ENCODE peak calls at places on chromosomes 7 and 10, in four cellular contexts. Y, R, P and G are unnamed samples.

GRCh38 chr7:101963693-101964092 is 146.3 kb downstream of the CUX1 start:
- DNase-seq in Y (no peak), R (no peak), P (no peak), G (no peak)

GRCh38 chr10:22374489-22375126 is 29.3 kb downstream of the SPAG6 start:
- DNase-seq in Y (no peak), R (no peak), P (no peak), G (no peak)

GRCh38 chr7:81211617-81212016 is 292.8 kb upstream of the SEMA3C start:
- DNase-seq in P (no peak), Y (no peak), R (no peak), G (peak; percentile 87)

GRCh38 chr7:116950889-116951351 is 2.4 kb upstream of the ST7 start:
- DNase-seq in R (no peak), P (no peak), Y (no peak), G (no peak)

GRCh38 chr7:142785841-142786250 is 15.1 kb downstream of the PRSS2 start:
- DNase-seq in R (no peak), Y (no peak), P (no peak), G (no peak)

GRCh38 chr10:124060148-124060720 is 33.2 kb downstream of the CHST15 start:
- DNase-seq in R (no peak), P (no peak), Y (no peak), G (no peak)

GRCh38 chr7:12984117-12984516 is 296.7 kb downstream of the ARL4A start:
- DNase-seq in P (no peak), R (no peak), Y (no peak), G (no peak)

GRCh38 chr10:17660921-17661320 is 17.0 kb downstream of the STAM start:
- DNase-seq in P (no peak), Y (no peak), R (no peak), G (no peak)

GRCh38 chr7:88243345-88243909 is 23.6 kb upstream of the SRI start:
- DNase-seq in Y (peak; percentile 64), R (peak; percentile 15), P (peak; percentile 7), G (peak; percentile 51)

GRCh38 chr10:63627881-63628296 is 106.7 kb downstream of the REEP3 start:
- DNase-seq in R (no peak), Y (no peak), P (no peak), G (no peak)

GRCh38 chr7:24540956-24541355 is 32.3 kb upstream of the PALS2 start:
- DNase-seq in P (no peak), R (no peak), Y (no peak), G (no peak)

GRCh38 chr10:101694056-101694673 is 805 bp downstream of the FBXW4 start:
- DNase-seq in R (peak; percentile 69), P (no peak), Y (peak; percentile 81), G (peak; percentile 61)

GRCh38 chr7:135690566-135690965 is 28.3 kb downstream of the STMP1 start:
- DNase-seq in R (no peak), P (no peak), Y (no peak), G (peak; percentile 25)

GRCh38 chr10:69160809-69161225 is 19.2 kb upstream of the SUPV3L1 start:
- DNase-seq in P (no peak), Y (no peak), R (no peak), G (no peak)

GRCh38 chr10:28878236-28878970 is 201.1 kb downstream of the BAMBI start:
- DNase-seq in P (no peak), R (no peak), Y (no peak), G (peak; percentile 32)

GRCh38 chr10:18793951-18794350 is 134.7 kb downstream of the ARL5B start:
- DNase-seq in Y (peak; percentile 45), P (no peak), R (peak; percentile 40), G (peak; percentile 72)

GRCh38 chr7:48875300-48875916 is 48.9 kb upstream of the CDC14C start:
- DNase-seq in R (peak; percentile 26), Y (peak; percentile 82), P (no peak), G (peak; percentile 8)

GRCh38 chr7:44247868-44248651 is 47.3 kb downstream of the YKT6 start:
- DNase-seq in P (no peak), Y (no peak), R (no peak), G (no peak)

GRCh38 chr7:107596881-107597581 is 17.0 kb downstream of the BCAP29 start:
- DNase-seq in P (no peak), Y (no peak), R (no peak), G (no peak)

DNA sequence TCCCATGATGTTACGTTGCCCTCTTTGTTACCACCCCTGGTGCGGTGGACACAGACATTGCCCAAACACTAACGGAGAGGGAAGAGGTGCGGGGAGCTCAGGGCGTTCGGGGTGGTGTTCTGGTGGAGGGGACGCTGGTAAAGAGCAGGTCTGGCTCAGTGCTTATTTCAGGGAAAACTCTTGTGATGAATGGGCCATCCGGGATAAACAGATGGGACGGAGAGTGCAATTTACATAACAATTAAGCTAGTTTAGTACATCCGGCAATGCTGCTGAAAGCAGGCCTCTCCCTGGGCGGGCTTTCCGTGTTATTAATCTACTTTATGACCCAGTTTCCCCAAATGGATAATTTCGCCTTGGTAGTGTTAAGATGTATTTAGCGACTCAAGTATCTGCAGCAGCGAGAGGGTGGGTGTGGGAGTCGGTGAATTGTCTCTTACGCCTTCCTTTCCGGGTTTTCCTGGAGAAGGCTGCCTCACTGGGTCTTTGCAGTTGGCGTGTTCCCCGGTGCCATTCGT is 25.1 kb downstream of the FOXK1 start:
- DNase-seq in Y (no peak), R (no peak), P (no peak), G (no peak)
- TF ChIP-seq EZH2 in Y (no peak), R (no peak), P (no peak), G (no peak)

GRCh38 chr7:150703209-150703608 is 13.2 kb upstream of the GIMAP1 start:
- DNase-seq in P (no peak), R (no peak), Y (no peak), G (no peak)
- H3K9me3 ChIP-seq in P (peaks cover 11% of the 10 kb centered on the region), R (no peaks in the 10 kb centered on the region), Y (peaks cover 8% of the 10 kb centered on the region), G (no peaks in the 10 kb centered on the region)

GRCh38 chr10:57786331-57786730 is 481.4 kb downstream of the IPMK start:
- DNase-seq in Y (no peak), R (no peak), P (no peak), G (no peak)

GRCh38 chr10:57788117-57788516 is 479.6 kb downstream of the IPMK start:
- DNase-seq in P (no peak), Y (no peak), R (no peak), G (no peak)

GRCh38 chr10:57785546-57785945 is 482.1 kb downstream of the IPMK start:
- DNase-seq in Y (no peak), R (no peak), P (no peak), G (no peak)

GRCh38 chr10:57785068-57785467 is 482.6 kb downstream of the IPMK start:
- DNase-seq in R (no peak), Y (no peak), P (no peak), G (no peak)

GRCh38 chr10:57786850-57787750 is 480.6 kb downstream of the IPMK start:
- DNase-seq in Y (no peak), R (no peak), P (no peak), G (no peak)
- TF ChIP-seq EZH2 in Y (no peak), R (no peak), P (no peak), G (no peak)

DNA sequence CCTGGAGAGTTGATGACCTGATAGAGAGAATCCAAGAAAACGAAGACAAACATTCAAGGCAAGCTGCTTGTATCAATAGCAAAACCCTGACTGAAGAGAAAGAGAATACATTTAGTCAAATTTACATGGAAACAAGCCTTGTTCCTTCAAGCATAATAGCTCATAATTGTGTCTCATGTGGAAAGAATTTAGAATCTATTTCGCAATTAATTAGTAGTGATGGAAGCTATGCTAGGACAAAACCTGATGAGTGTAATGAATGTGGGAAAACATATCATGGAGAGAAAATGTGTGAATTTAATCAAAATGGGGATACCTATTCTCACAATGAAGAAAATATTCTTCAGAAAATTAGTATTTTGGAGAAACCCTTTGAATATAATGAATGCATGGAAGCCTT is 18.0 kb downstream of the RBAK start:
- DNase-seq in P (no peak), R (no peak), Y (no peak), G (no peak)
- H3K9me3 ChIP-seq in P (peaks cover 59% of the 10 kb centered on the region), R (peaks cover 10% of the 10 kb centered on the region), Y (peaks cover 88% of the 10 kb centered on the region), G (peaks cover 15% of the 10 kb centered on the region)

GRCh38 chr10:117133273-117134083 is 4.6 kb downstream of the VAX1 start:
- DNase-seq in R (no peak), P (no peak), Y (no peak), G (no peak)

GRCh38 chr10:117130346-117130745 is 7.7 kb downstream of the VAX1 start:
- DNase-seq in Y (no peak), R (no peak), P (no peak), G (no peak)

GRCh38 chr10:117132751-117133231 is 5.3 kb downstream of the VAX1 start:
- DNase-seq in Y (no peak), P (no peak), R (no peak), G (no peak)

GRCh38 chr10:117130862-117131389 is 7.1 kb downstream of the VAX1 start:
- DNase-seq in Y (no peak), R (no peak), P (no peak), G (no peak)

GRCh38 chr10:117131390-117132327 is 6.4 kb downstream of the VAX1 start:
- DNase-seq in Y (peak; percentile 69), P (no peak), R (no peak), G (no peak)
- TF ChIP-seq EZH2 in Y (peak; percentile 18), P (no peak), R (no peak), G (peak; percentile 79)

GRCh38 chr7:64485623-64486022 is 77.2 kb downstream of the ZNF680 start:
- DNase-seq in Y (no peak), R (no peak), P (no peak), G (no peak)
- H3K9me3 ChIP-seq in Y (peaks cover 4% of the 10 kb centered on the region), R (no peaks in the 10 kb centered on the region), P (no peaks in the 10 kb centered on the region), G (no peaks in the 10 kb centered on the region)

GRCh38 chr7:27198138-27198841 is 1.6 kb downstream of the HOXA13 start:
- DNase-seq in P (no peak), Y (no peak), R (no peak), G (no peak)
- TF ChIP-seq EZH2 in P (no peak), Y (peak; percentile 85), R (no peak), G (peak; percentile 96)

DNA sequence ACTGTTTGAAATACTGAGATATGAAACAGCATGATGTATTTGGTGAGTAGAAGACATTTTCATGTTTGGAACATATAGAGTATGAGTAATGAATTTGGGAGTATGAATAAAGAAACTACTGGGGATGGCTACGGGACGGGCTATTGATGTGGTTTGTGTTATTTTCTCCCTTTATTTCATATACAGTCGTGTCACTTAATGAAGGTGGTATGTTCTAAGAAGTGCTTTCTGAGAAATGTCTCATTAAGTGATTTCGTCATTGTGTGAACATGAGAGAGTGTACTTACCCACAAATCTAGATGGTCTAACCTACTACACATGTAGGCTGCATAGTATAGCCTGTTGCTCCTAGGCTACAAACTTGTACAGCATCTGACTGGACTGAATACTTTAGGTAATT is 106.3 kb downstream of the CCNY start:
- DNase-seq in P (no peak), Y (no peak), R (no peak), G (no peak)
- H3K9me3 ChIP-seq in P (peaks cover 27% of the 10 kb centered on the region), Y (no peaks in the 10 kb centered on the region), R (no peaks in the 10 kb centered on the region), G (no peaks in the 10 kb centered on the region)

GRCh38 chr10:128047337-128047736 is 78.9 kb downstream of the MKI67 start:
- DNase-seq in P (peak; percentile 63), Y (peak; percentile 85), R (peak; percentile 95), G (no peak)
- TF ChIP-seq EZH2 in P (no peak), Y (no peak), R (no peak), G (no peak)